ENCODE peak calls at places on chromosomes 12 and 14, in four cellular contexts. C is ovary, X is HCT116, Z is prostate gland. J is an unnamed sample.

GRCh38 chr14:37195327-37195726 is 2.4 kb upstream of the MIPOL1 start:
- DNase-seq in C (no peak), X (no peak), Z (no peak), J (no peak)

GRCh38 chr12:21301-22189 is 45.0 kb upstream of the IQSEC3 start:
- DNase-seq in C (no peak), X (no peak), Z (no peak), J (no peak)

GRCh38 chr12:128603573-128604120 is 220.1 kb downstream of the SLC15A4 start:
- DNase-seq in C (no peak), X (no peak), Z (no peak), J (no peak)

GRCh38 chr12:1369942-1370620 is 224.3 kb downstream of the FBXL14 start:
- DNase-seq in C (no peak), X (no peak), Z (no peak), J (no peak)

GRCh38 chr12:41967668-41968649 is 176.7 kb downstream of the GXYLT1 start:
- DNase-seq in C (peak), X (no peak), Z (no peak), J (no peak)

GRCh38 chr12:131912526-131913274 is 16.4 kb upstream of the PUS1 start:
- DNase-seq in C (peak), X (peak), Z (peak), J (peak)

GRCh38 chr12:43551971-43552559 is at the start of gene ADAMTS20:
- DNase-seq in C (no peak), X (no peak), Z (no peak), J (no peak)

GRCh38 chr12:47534695-47535094 is 171.1 kb downstream of the RPAP3 start:
- DNase-seq in C (no peak), X (no peak), Z (no peak), J (no peak)

GRCh38 chr14:23358553-23359166 is 6.0 kb upstream of the SLC22A17 start:
- DNase-seq in C (no peak), X (no peak), Z (no peak), J (no peak)

GRCh38 chr12:68739891-68740290 is 6.1 kb upstream of the SLC35E3 start:
- DNase-seq in C (no peak), X (no peak), Z (no peak), J (no peak)

GRCh38 chr12:80268924-80269749 is 169.8 kb downstream of the OTOGL start:
- DNase-seq in C (no peak), X (peak), Z (no peak), J (no peak)

GRCh38 chr12:83016226-83016835 is 329.6 kb downstream of the TMTC2 start:
- DNase-seq in C (peak), X (peak), Z (peak), J (no peak)

GRCh38 chr14:36659822-36660735 is 1.6 kb upstream of the PAX9 start:
- DNase-seq in C (no peak), X (no peak), Z (no peak), J (no peak)

GRCh38 chr14:99143793-99144192 is 128.2 kb downstream of the BCL11B start:
- DNase-seq in C (no peak), X (peak), Z (no peak), J (no peak)

DNA sequence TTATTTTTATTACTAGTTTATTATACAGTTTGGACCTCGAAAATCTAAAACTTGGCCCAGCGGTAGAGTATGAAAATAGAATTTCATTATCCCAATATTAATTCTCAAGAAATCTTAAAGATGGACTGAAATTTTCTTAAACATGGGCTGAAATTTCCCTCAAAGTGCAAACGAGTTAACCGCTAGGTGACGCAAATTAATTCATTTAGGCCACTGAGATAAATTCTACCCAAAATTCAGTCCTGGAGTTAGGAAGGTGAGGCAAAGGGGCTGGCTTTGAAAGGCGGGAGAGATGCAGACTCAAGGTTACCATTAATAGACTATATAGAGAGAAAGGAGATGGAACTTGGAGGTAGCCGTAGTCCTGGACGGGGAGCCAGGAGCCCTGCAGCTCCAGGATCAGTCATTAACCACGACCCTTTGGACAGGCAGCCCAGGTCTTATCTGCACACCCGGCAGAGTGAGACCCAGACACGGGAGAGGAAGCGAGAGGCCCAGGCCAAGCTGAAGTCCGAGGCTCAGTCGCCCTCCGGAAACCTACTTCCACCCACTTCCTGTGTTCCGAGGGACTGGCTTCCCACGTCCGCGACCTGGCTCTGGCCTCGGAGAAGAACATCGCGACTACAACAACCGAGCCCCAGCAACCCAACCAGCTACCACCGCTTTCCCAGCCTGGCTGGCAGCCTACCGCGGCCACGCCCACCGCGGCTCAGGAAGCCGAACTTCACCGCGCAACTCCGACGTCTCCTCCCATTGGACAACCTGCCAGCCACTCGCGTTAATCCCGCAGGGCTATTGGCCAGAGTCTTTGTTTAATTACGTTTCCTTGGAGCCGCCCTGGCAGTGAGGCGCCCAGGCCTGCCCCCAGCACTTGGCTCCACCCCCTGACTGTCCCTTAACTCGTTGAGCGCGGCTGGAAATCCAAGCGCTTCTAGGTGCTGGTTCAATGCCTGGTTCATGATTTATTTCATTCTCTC is at the start of gene EFCAB11:
- DNase-seq in C (peak), X (peak), Z (peak), J (peak)
- TF ChIP-seq POLR2A in C (no peak), X (peak), Z (peak), J (peak)

DNA sequence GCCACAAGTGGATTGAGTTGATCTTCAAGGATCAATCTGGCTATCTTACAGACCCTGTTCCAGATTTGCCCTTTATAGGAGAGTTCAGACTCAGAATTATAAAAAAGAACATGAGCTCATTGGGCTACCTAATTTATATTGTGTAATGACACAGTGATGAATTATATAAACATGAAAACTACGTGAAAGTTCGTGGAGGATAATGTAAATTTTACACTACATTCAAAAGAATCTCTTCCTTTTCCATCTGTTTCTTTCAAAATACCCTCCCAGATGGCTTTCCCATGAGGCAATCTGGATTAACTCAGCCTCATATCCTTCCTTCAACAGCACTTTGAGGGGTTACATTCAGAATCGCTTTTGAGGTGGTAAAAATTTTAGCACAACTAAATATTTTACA is 129.3 kb downstream of the HMGA2 start:
- DNase-seq in C (no peak), X (no peak), Z (no peak), J (no peak)
- TF ChIP-seq POLR2A in C (no peak), X (no peak), Z (no peak), J (no peak)

GRCh38 chr14:50997712-50998111 is 53.4 kb upstream of the PYGL start:
- DNase-seq in C (no peak), X (no peak), Z (no peak), J (no peak)
- TF ChIP-seq POLR2A in C (no peak), X (no peak), Z (no peak), J (no peak)

GRCh38 chr14:101834387-101835165 is 73.1 kb downstream of the PPP2R5C start:
- DNase-seq in C (no peak), X (no peak), Z (no peak), J (no peak)

GRCh38 chr14:101835566-101835965 is 74.1 kb downstream of the PPP2R5C start:
- DNase-seq in C (no peak), X (no peak), Z (no peak), J (no peak)

GRCh38 chr14:101833045-101833444 is 71.5 kb downstream of the PPP2R5C start:
- DNase-seq in C (peak), X (no peak), Z (no peak), J (no peak)

GRCh38 chr14:101836131-101836530 is 74.6 kb downstream of the PPP2R5C start:
- DNase-seq in C (peak), X (no peak), Z (no peak), J (no peak)

GRCh38 chr14:101835166-101835557 is 73.7 kb downstream of the PPP2R5C start:
- DNase-seq in C (no peak), X (no peak), Z (no peak), J (no peak)
- TF ChIP-seq POLR2A in C (no peak), X (no peak), Z (no peak), J (no peak)

DNA sequence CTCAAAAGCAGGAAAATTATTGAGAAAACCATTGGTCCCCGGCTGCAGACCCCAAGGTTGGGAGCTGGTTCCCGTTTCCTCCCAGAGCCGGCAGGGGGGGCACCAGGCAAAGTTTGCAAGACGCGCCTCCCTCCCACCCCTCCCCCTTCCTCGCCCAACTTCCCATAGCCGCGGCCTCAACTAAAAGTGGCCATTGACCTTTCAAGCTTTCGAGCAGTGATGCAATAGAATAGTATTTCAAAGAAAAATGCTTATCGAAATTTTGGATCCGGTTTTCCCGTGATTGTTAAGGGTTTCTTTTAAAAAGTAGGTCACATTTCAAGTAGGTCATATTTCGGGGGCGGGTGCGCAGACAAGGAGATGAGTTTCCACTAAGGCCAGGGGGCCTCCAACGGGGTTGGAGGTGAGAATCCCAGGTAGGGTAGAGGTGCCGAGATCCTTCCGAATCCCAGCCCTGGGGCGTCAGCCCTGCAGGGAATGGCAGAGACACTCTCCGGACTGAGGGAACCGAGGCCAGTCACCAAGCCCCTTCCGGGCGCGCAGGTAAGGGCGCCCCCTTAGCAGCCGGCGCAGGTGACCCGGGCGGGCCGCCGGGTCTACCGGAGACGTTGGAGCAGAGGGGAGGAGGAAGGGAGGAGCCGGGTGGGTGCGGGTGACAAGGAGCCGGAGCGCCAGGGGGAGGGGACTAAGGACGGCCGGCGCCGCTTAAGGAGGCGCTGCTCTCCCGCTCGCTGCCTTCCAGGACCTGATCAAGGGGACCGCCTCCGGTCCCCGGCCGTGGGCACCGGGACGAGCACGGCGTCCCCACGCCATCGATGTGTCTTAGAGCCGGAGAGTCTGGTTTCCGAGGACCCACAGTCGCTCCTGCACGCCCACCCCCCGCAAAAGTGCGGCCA is 2.6 kb upstream of the SOCS2 start:
- DNase-seq in C (peak), X (peak), Z (peak), J (peak)
- TF ChIP-seq POLR2A in C (no peak), X (no peak), Z (peak), J (no peak)

GRCh38 chr12:52146822-52147366 is 44.9 kb downstream of the KRT80 start:
- DNase-seq in C (no peak), X (no peak), Z (no peak), J (no peak)

GRCh38 chr12:52148541-52149181 is 43.2 kb downstream of the KRT80 start:
- DNase-seq in C (no peak), X (peak), Z (peak), J (peak)

GRCh38 chr12:52149182-52149641 is 42.6 kb downstream of the KRT80 start:
- DNase-seq in C (no peak), X (no peak), Z (no peak), J (peak)

GRCh38 chr12:52147367-52147972 is 44.3 kb downstream of the KRT80 start:
- DNase-seq in C (peak), X (peak), Z (peak), J (peak)

DNA sequence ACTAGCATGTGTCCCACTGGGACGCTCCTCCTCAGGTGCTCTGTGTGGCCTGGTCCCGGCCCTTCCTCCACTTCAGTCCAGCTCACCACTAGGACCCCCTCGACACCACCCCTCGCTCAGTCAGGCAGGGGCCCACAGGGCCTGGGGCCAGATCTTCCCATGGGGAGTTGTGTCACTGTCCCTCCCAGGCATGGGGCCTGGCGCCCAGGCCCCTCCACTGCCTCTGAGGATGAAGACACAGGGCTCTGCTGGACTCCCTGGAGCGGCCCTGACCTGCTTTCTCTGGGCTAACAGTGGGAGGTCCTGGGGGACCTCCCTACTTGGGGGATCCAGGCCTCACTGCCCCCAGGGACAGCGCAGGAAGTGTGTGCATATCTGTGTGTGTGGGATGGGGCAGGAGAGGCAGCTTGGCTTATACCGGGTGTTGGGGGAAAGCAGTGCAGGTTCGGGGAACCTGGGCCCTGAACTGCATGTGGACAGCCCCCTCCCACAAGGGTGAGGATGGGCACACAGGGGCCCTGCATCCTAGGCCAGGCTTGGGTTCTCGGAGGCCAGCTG is 43.8 kb downstream of the KRT80 start:
- DNase-seq in C (no peak), X (no peak), Z (no peak), J (no peak)
- TF ChIP-seq POLR2A in C (no peak), X (peak), Z (no peak), J (no peak)

J was measured in right lobe of liver.